ENCODE peak calls at places on chromosomes 3 and 15, in seven cellular contexts. One of them, this sample, is unnamed.

GRCh38 chr3:186930143-186930638 is at the start of gene ST6GAL1:
- DNase-seq in LHCN-M2: peak
- DNase-seq in HCT116: peak
- DNase-seq in GDM1: peak
- DNase-seq in cardiac fibroblast: peak
- DNase-seq in A549: peak
- DNase-seq in astrocyte of the spinal cord: peak
- DNase-seq in this sample: no peak

GRCh38 chr3:194129581-194130133 is 6.3 kb upstream of the HES1 start:
- DNase-seq in LHCN-M2: no peak
- DNase-seq in GDM1: no peak
- DNase-seq in HCT116: no peak
- DNase-seq in A549: no peak
- DNase-seq in astrocyte of the spinal cord: peak
- DNase-seq in cardiac fibroblast: no peak
- DNase-seq in this sample: no peak

GRCh38 chr15:85890620-85890980 is 95.9 kb upstream of the KLHL25 start:
- DNase-seq in GDM1: no peak
- DNase-seq in A549: no peak
- DNase-seq in astrocyte of the spinal cord: no peak
- DNase-seq in HCT116: no peak
- DNase-seq in cardiac fibroblast: no peak
- DNase-seq in LHCN-M2: no peak
- DNase-seq in this sample: no peak

GRCh38 chr3:46410669-46411068 is 3.6 kb downstream of the CCRL2 start:
- DNase-seq in GDM1: no peak
- DNase-seq in cardiac fibroblast: no peak
- DNase-seq in LHCN-M2: peak
- DNase-seq in HCT116: no peak
- DNase-seq in astrocyte of the spinal cord: no peak
- DNase-seq in A549: no peak
- DNase-seq in this sample: no peak

GRCh38 chr3:27610800-27611199 is 111.3 kb downstream of the EOMES start:
- DNase-seq in astrocyte of the spinal cord: no peak
- DNase-seq in GDM1: no peak
- DNase-seq in A549: no peak
- DNase-seq in HCT116: no peak
- DNase-seq in cardiac fibroblast: peak
- DNase-seq in LHCN-M2: no peak
- DNase-seq in this sample: no peak

GRCh38 chr3:62562017-62562416 is 188.7 kb upstream of the FEZF2 start:
- DNase-seq in astrocyte of the spinal cord: peak
- DNase-seq in LHCN-M2: peak
- DNase-seq in HCT116: no peak
- DNase-seq in A549: no peak
- DNase-seq in GDM1: no peak
- DNase-seq in cardiac fibroblast: peak
- DNase-seq in this sample: no peak

GRCh38 chr3:159191454-159191853 is 389.6 kb downstream of the MFSD1 start:
- DNase-seq in LHCN-M2: peak
- DNase-seq in cardiac fibroblast: peak
- DNase-seq in A549: peak
- DNase-seq in HCT116: peak
- DNase-seq in GDM1: no peak
- DNase-seq in astrocyte of the spinal cord: peak
- DNase-seq in this sample: no peak

GRCh38 chr3:53806182-53807116 is 39.8 kb downstream of the CHDH start:
- DNase-seq in HCT116: no peak
- DNase-seq in A549: no peak
- DNase-seq in astrocyte of the spinal cord: peak
- DNase-seq in LHCN-M2: peak
- DNase-seq in cardiac fibroblast: peak
- DNase-seq in GDM1: no peak
- DNase-seq in this sample: no peak

GRCh38 chr15:100101389-100102089 is 240.2 kb downstream of the ADAMTS17 start:
- DNase-seq in GDM1: no peak
- DNase-seq in LHCN-M2: no peak
- DNase-seq in astrocyte of the spinal cord: no peak
- DNase-seq in A549: no peak
- DNase-seq in cardiac fibroblast: no peak
- DNase-seq in HCT116: no peak
- DNase-seq in this sample: no peak

GRCh38 chr3:113227146-113227545 is 15.8 kb downstream of the BOC start:
- DNase-seq in HCT116: no peak
- DNase-seq in A549: no peak
- DNase-seq in LHCN-M2: no peak
- DNase-seq in astrocyte of the spinal cord: no peak
- DNase-seq in GDM1: no peak
- DNase-seq in cardiac fibroblast: no peak
- DNase-seq in this sample: no peak

GRCh38 chr15:92924216-92924615 is 24.1 kb downstream of the CHD2 start:
- DNase-seq in LHCN-M2: no peak
- DNase-seq in cardiac fibroblast: no peak
- DNase-seq in GDM1: no peak
- DNase-seq in A549: no peak
- DNase-seq in HCT116: no peak
- DNase-seq in astrocyte of the spinal cord: no peak
- DNase-seq in this sample: no peak

GRCh38 chr3:88816445-88816844 is 291.0 kb upstream of the EPHA3 start:
- DNase-seq in LHCN-M2: no peak
- DNase-seq in A549: no peak
- DNase-seq in cardiac fibroblast: no peak
- DNase-seq in GDM1: no peak
- DNase-seq in astrocyte of the spinal cord: no peak
- DNase-seq in HCT116: no peak
- DNase-seq in this sample: no peak

GRCh38 chr3:14461748-14462324 is 59.4 kb downstream of the SLC6A6 start:
- DNase-seq in LHCN-M2: peak
- DNase-seq in GDM1: peak
- DNase-seq in astrocyte of the spinal cord: peak
- DNase-seq in A549: peak
- DNase-seq in HCT116: peak
- DNase-seq in cardiac fibroblast: peak
- DNase-seq in this sample: peak

GRCh38 chr15:82312611-82313349 is 36.5 kb downstream of the GOLGA6L10 start:
- DNase-seq in A549: no peak
- DNase-seq in GDM1: no peak
- DNase-seq in HCT116: no peak
- DNase-seq in LHCN-M2: peak
- DNase-seq in astrocyte of the spinal cord: no peak
- DNase-seq in cardiac fibroblast: peak
- DNase-seq in this sample: no peak

GRCh38 chr15:48336940-48337339 is 5.7 kb downstream of the DUT start:
- DNase-seq in GDM1: no peak
- DNase-seq in HCT116: peak
- DNase-seq in A549: peak
- DNase-seq in LHCN-M2: no peak
- DNase-seq in cardiac fibroblast: no peak
- DNase-seq in astrocyte of the spinal cord: no peak
- DNase-seq in this sample: peak

GRCh38 chr3:189630667-189631372 is 369 bp upstream of the TP63 start:
- DNase-seq in GDM1: no peak
- DNase-seq in HCT116: no peak
- DNase-seq in astrocyte of the spinal cord: peak
- DNase-seq in A549: peak
- DNase-seq in cardiac fibroblast: peak
- DNase-seq in LHCN-M2: peak
- DNase-seq in this sample: no peak

GRCh38 chr3:147424325-147424910 is 15.3 kb downstream of the ZIC1 start:
- DNase-seq in astrocyte of the spinal cord: peak
- DNase-seq in A549: no peak
- DNase-seq in GDM1: no peak
- DNase-seq in LHCN-M2: no peak
- DNase-seq in cardiac fibroblast: no peak
- DNase-seq in HCT116: no peak
- DNase-seq in this sample: no peak

GRCh38 chr15:24848050-24848449 is 106.7 kb upstream of the SNRPN start:
- DNase-seq in astrocyte of the spinal cord: peak
- DNase-seq in cardiac fibroblast: peak
- DNase-seq in A549: peak
- DNase-seq in GDM1: no peak
- DNase-seq in HCT116: no peak
- DNase-seq in LHCN-M2: peak
- DNase-seq in this sample: no peak

GRCh38 chr15:22963546-22964125 is 16.5 kb downstream of the CYFIP1 start:
- DNase-seq in A549: no peak
- DNase-seq in cardiac fibroblast: no peak
- DNase-seq in GDM1: no peak
- DNase-seq in HCT116: no peak
- DNase-seq in LHCN-M2: no peak
- DNase-seq in astrocyte of the spinal cord: no peak
- DNase-seq in this sample: no peak

GRCh38 chr3:110314512-110315114 is 757.0 kb upstream of the NECTIN3 start:
- DNase-seq in A549: peak
- DNase-seq in HCT116: peak
- DNase-seq in GDM1: peak
- DNase-seq in cardiac fibroblast: peak
- DNase-seq in astrocyte of the spinal cord: peak
- DNase-seq in LHCN-M2: peak
- DNase-seq in this sample: peak

GRCh38 chr15:58070801-58071418 is 5.4 kb upstream of the ALDH1A2 start:
- DNase-seq in HCT116: peak
- DNase-seq in GDM1: no peak
- DNase-seq in LHCN-M2: peak
- DNase-seq in A549: peak
- DNase-seq in astrocyte of the spinal cord: peak
- DNase-seq in cardiac fibroblast: peak
- DNase-seq in this sample: peak

GRCh38 chr3:98343647-98344507 is 9.8 kb upstream of the OR5K4 start:
- DNase-seq in GDM1: peak
- DNase-seq in cardiac fibroblast: peak
- DNase-seq in LHCN-M2: peak
- DNase-seq in A549: peak
- DNase-seq in HCT116: peak
- DNase-seq in astrocyte of the spinal cord: peak
- DNase-seq in this sample: peak

GRCh38 chr3:127914584-127914983 is 448 bp upstream of the KBTBD12 start:
- DNase-seq in HCT116: no peak
- DNase-seq in astrocyte of the spinal cord: no peak
- DNase-seq in LHCN-M2: peak
- DNase-seq in cardiac fibroblast: no peak
- DNase-seq in GDM1: no peak
- DNase-seq in A549: no peak
- DNase-seq in this sample: no peak

GRCh38 chr3:129829640-129830039 is 63.9 kb downstream of the TMCC1 start:
- DNase-seq in HCT116: peak
- DNase-seq in A549: peak
- DNase-seq in cardiac fibroblast: peak
- DNase-seq in astrocyte of the spinal cord: peak
- DNase-seq in GDM1: peak
- DNase-seq in LHCN-M2: peak
- DNase-seq in this sample: peak

GRCh38 chr3:71055602-71056001 is 527.9 kb downstream of the FOXP1 start:
- DNase-seq in cardiac fibroblast: peak
- DNase-seq in astrocyte of the spinal cord: peak
- DNase-seq in A549: no peak
- DNase-seq in GDM1: no peak
- DNase-seq in HCT116: no peak
- DNase-seq in LHCN-M2: peak
- DNase-seq in this sample: no peak

GRCh38 chr15:42364529-42364928 is 5.2 kb downstream of the CAPN3 start:
- DNase-seq in LHCN-M2: no peak
- DNase-seq in HCT116: no peak
- DNase-seq in A549: no peak
- DNase-seq in cardiac fibroblast: no peak
- DNase-seq in astrocyte of the spinal cord: no peak
- DNase-seq in GDM1: no peak
- DNase-seq in this sample: no peak

GRCh38 chr15:44102675-44103254 is 92.3 kb downstream of the FRMD5 start:
- DNase-seq in GDM1: no peak
- DNase-seq in LHCN-M2: peak
- DNase-seq in A549: peak
- DNase-seq in cardiac fibroblast: peak
- DNase-seq in astrocyte of the spinal cord: peak
- DNase-seq in HCT116: peak
- DNase-seq in this sample: no peak

GRCh38 chr3:66499881-66500574 is 794 bp downstream of the LRIG1 start:
- DNase-seq in LHCN-M2: no peak
- DNase-seq in astrocyte of the spinal cord: no peak
- DNase-seq in GDM1: no peak
- DNase-seq in cardiac fibroblast: peak
- DNase-seq in HCT116: no peak
- DNase-seq in A549: peak
- DNase-seq in this sample: no peak

GRCh38 chr3:149299938-149300791 is 33.3 kb downstream of the TM4SF18 start:
- DNase-seq in cardiac fibroblast: peak
- DNase-seq in HCT116: peak
- DNase-seq in A549: peak
- DNase-seq in LHCN-M2: peak
- DNase-seq in GDM1: peak
- DNase-seq in astrocyte of the spinal cord: peak
- DNase-seq in this sample: no peak

GRCh38 chr3:24185738-24186384 is 240.8 kb downstream of the NR1D2 start:
- DNase-seq in GDM1: peak
- DNase-seq in astrocyte of the spinal cord: peak
- DNase-seq in cardiac fibroblast: peak
- DNase-seq in A549: peak
- DNase-seq in LHCN-M2: peak
- DNase-seq in HCT116: peak
- DNase-seq in this sample: peak

This sample was measured in DND-41.